ENCODE peak calls at places on chromosome 18, in nine cellular contexts. F, O, I, B, Y, E, N, X and U are unnamed samples.

GRCh38 chr18:74524097-74524496 is 10.2 kb upstream of the CNDP1 start:
- DNase-seq in Y (peak; percentile 60), F (peak; percentile 74), B (no peak), O (peak; percentile 54), N (no peak), E (no peak), X (peak; percentile 8), I (no peak), U (no peak)

GRCh38 chr18:48419268-48420022 is 10.3 kb upstream of the ZBTB7C start:
- DNase-seq in E (no peak), Y (no peak), X (no peak), N (no peak), B (no peak), I (no peak), F (no peak), O (no peak), U (no peak)

GRCh38 chr18:24560511-24560981 is 100.1 kb downstream of the HRH4 start:
- DNase-seq in O (peak; percentile 82), B (no peak), Y (no peak), E (no peak), X (peak; percentile 69), N (no peak), I (no peak), F (no peak), U (no peak)

GRCh38 chr18:35231052-35231451 is 9.8 kb upstream of the ZNF397 start:
- DNase-seq in F (peak; percentile 60), Y (no peak), X (peak; percentile 79), B (peak; percentile 79), N (peak; percentile 77), I (peak; percentile 84), O (peak; percentile 86), E (peak; percentile 55), U (peak; percentile 65)

GRCh38 chr18:45386256-45386655 is 229.0 kb upstream of the SLC14A2 start:
- DNase-seq in X (no peak), Y (no peak), E (no peak), F (peak; percentile 35), O (peak; percentile 62), N (peak; percentile 7), B (no peak), I (peak; percentile 24), U (peak; percentile 40)

GRCh38 chr18:3998698-3999333 is 456.3 kb downstream of the DLGAP1 start:
- DNase-seq in E (no peak), B (no peak), I (peak; percentile 75), O (peak; percentile 71), N (peak; percentile 34), X (peak; percentile 49), Y (no peak), F (peak; percentile 19), U (peak; percentile 55)

GRCh38 chr18:61901334-61901986 is 8.7 kb upstream of the RNF152 start:
- DNase-seq in B (peak; percentile 49), X (peak; percentile 30), F (peak; percentile 15), I (peak; percentile 70), Y (peak; percentile 43), E (peak; percentile 24), N (no peak), O (peak; percentile 68), U (peak; percentile 48)

GRCh38 chr18:40017026-40017425 is 1938.0 kb upstream of the PIK3C3 start:
- DNase-seq in E (no peak), I (no peak), Y (no peak), N (no peak), X (no peak), F (no peak), O (no peak), B (no peak), U (no peak)

GRCh38 chr18:58310517-58310916 is 266.5 kb downstream of the NEDD4L start:
- DNase-seq in B (peak; percentile 71), F (no peak), I (no peak), E (peak; percentile 72), N (no peak), O (peak; percentile 75), Y (no peak), X (no peak), U (no peak)

GRCh38 chr18:46282177-46282570 is 178.0 kb downstream of the HAUS1 start:
- DNase-seq in O (no peak), X (no peak), Y (no peak), E (no peak), F (no peak), I (no peak), B (no peak), N (no peak), U (no peak)

GRCh38 chr18:54607213-54607934 is 16.3 kb downstream of the DYNAP start:
- DNase-seq in B (no peak), N (no peak), Y (peak; percentile 67), I (peak; percentile 18), E (peak; percentile 32), O (peak; percentile 75), X (peak; percentile 17), F (no peak), U (peak; percentile 69)

GRCh38 chr18:45954070-45954712 is 12.9 kb downstream of the EPG5 start:
- DNase-seq in O (peak; percentile 77), I (peak; percentile 82), E (no peak), X (peak; percentile 78), Y (no peak), F (no peak), B (no peak), N (peak; percentile 86), U (peak; percentile 82)

GRCh38 chr18:75456277-75456676 is 28.8 kb upstream of the SMIM21 start:
- DNase-seq in N (no peak), F (no peak), O (no peak), B (no peak), I (no peak), E (no peak), X (no peak), Y (no peak), U (no peak)

GRCh38 chr18:44895176-44895798 is 214.6 kb downstream of the SETBP1 start:
- DNase-seq in N (peak; percentile 55), E (peak; percentile 30), O (peak; percentile 23), Y (no peak), B (no peak), F (peak; percentile 7), X (peak; percentile 26), I (peak; percentile 83), U (peak; percentile 61)

GRCh38 chr18:47531759-47532158 is 280.3 kb upstream of the SKOR2 start:
- DNase-seq in I (no peak), X (no peak), Y (no peak), F (no peak), E (no peak), N (no peak), B (no peak), O (no peak), U (no peak)